ENCODE peak calls at places on chromosomes 5 and 9, in four cellular contexts. J is AG09309, I is prostate gland, A is iPS DF 6.9. P is an unnamed sample.

GRCh38 chr5:60586307-60586901 is 113.6 kb downstream of the DEPDC1B start:
- DNase-seq in J (peak; percentile 3), I (no peak), A (no peak), P (peak; percentile 36)

GRCh38 chr5:67815455-67816391 is 399.8 kb upstream of the PIK3R1 start:
- DNase-seq in J (no peak), I (peak; percentile 13), A (no peak), P (peak; percentile 14)

GRCh38 chr9:120212153-120212852 is 367.7 kb downstream of the CDK5RAP2 start:
- DNase-seq in J (no peak), I (no peak), A (no peak), P (no peak)

GRCh38 chr9:110659891-110660541 is 8.6 kb upstream of the MUSK start:
- DNase-seq in J (peak; percentile 55), I (no peak), A (no peak), P (no peak)

GRCh38 chr5:36740259-36740898 is 134.0 kb downstream of the SLC1A3 start:
- DNase-seq in J (no peak), I (no peak), A (no peak), P (no peak)

GRCh38 chr9:112970939-112971338 is 41.1 kb downstream of the ZNF883 start:
- DNase-seq in J (no peak), I (no peak), A (no peak), P (no peak)

GRCh38 chr9:128632486-128632885 is 24.2 kb downstream of the DYNC2I2 start:
- DNase-seq in J (no peak), I (no peak), A (no peak), P (no peak)

GRCh38 chr9:124774131-124774978 is 2.6 kb upstream of the OLFML2A start:
- DNase-seq in J (no peak), I (peak; percentile 74), A (no peak), P (no peak)

GRCh38 chr5:173498286-173498685 is 118.2 kb downstream of the BOD1 start:
- DNase-seq in J (peak; percentile 59), I (no peak), A (no peak), P (no peak)

GRCh38 chr5:40436535-40437237 is 243.0 kb upstream of the PTGER4 start:
- DNase-seq in J (no peak), I (no peak), A (no peak), P (no peak)

GRCh38 chr5:137341831-137342230 is 157.3 kb downstream of the SPOCK1 start:
- DNase-seq in J (no peak), I (no peak), A (no peak), P (no peak)

GRCh38 chr9:38707885-38708640 is 11.9 kb downstream of the FAM240B start:
- DNase-seq in J (no peak), I (no peak), A (peak; percentile 54), P (no peak)

GRCh38 chr5:28788954-28789353 is 1750.6 kb upstream of the CDH9 start:
- DNase-seq in J (no peak), I (no peak), A (no peak), P (peak; percentile 59)

GRCh38 chr9:112409758-112410157 is 29.9 kb downstream of the HSDL2 start:
- DNase-seq in J (no peak), I (no peak), A (no peak), P (no peak)

GRCh38 chr5:172105811-172106210 is 82.2 kb downstream of the STK10 start:
- DNase-seq in J (no peak), I (no peak), A (no peak), P (no peak)

GRCh38 chr5:172107606-172108005 is 80.4 kb downstream of the STK10 start:
- DNase-seq in J (peak; percentile 72), I (no peak), A (no peak), P (no peak)

GRCh38 chr5:172104801-172105701 is 83.0 kb downstream of the STK10 start:
- DNase-seq in J (no peak), I (no peak), A (no peak), P (no peak)

GRCh38 chr5:172104021-172104420 is 84.0 kb downstream of the STK10 start:
- DNase-seq in J (no peak), I (no peak), A (no peak), P (no peak)

GRCh38 chr5:172106511-172107356 is 81.3 kb downstream of the STK10 start:
- DNase-seq in J (no peak), I (peak; percentile 39), A (no peak), P (no peak)
- H3K4me3 ChIP-seq in J (no peak overlapping the region), I (peak overlapping the region; percentile 8), A (no peak overlapping the region), P (peak overlapping the region; percentile 21)

GRCh38 chr5:177447611-177448243 is 1.1 kb downstream of the PRR7 start:
- DNase-seq in J (no peak), I (no peak), A (no peak), P (no peak)
- H3K4me3 ChIP-seq in J (peak overlapping the region; percentile 63), I (no peak overlapping the region), A (peak overlapping the region; percentile 26), P (peak overlapping the region; percentile 55)

GRCh38 chr5:161630948-161631347 is 54.6 kb upstream of the GABRA6 start:
- DNase-seq in J (no peak), I (no peak), A (no peak), P (no peak)

DNA sequence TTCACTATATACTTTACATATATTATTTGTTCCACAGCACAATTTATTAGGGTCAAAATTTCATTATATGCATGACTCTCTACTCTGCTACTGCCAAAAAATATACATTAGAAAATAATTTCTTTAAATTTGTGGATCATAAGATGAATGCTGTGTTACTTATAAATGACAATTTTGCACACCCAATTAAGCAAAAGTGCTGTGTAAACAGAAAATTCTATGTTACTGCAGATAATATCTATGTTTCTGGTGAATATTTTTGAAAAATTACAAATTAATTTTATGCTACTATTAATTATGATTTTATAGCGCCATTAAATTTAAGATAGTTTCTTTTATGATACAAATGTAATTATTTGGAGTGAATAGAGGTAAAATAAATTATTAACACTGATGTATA is 59.8 kb upstream of the GABRA6 start:
- DNase-seq in J (no peak), I (no peak), A (no peak), P (no peak)
- H3K4me3 ChIP-seq in J (no peak overlapping the region), I (no peak overlapping the region), A (no peak overlapping the region), P (no peak overlapping the region)

GRCh38 chr5:178208540-178209227 is 4.4 kb downstream of the HNRNPAB start:
- DNase-seq in J (no peak), I (no peak), A (no peak), P (no peak)

GRCh38 chr5:178207183-178207916 is 3.0 kb downstream of the HNRNPAB start:
- DNase-seq in J (no peak), I (peak; percentile 81), A (no peak), P (peak; percentile 97)

GRCh38 chr5:178209334-178210072 is 5.2 kb downstream of the HNRNPAB start:
- DNase-seq in J (no peak), I (no peak), A (no peak), P (no peak)

GRCh38 chr5:178206166-178207101 is 2.1 kb downstream of the HNRNPAB start:
- DNase-seq in J (no peak), I (no peak), A (no peak), P (no peak)

GRCh38 chr5:178207917-178208280 is 3.6 kb downstream of the HNRNPAB start:
- DNase-seq in J (no peak), I (no peak), A (no peak), P (no peak)
- H3K4me3 ChIP-seq in J (no peak overlapping the region), I (no peak overlapping the region), A (no peak overlapping the region), P (no peak overlapping the region)

GRCh38 chr5:58188287-58188651 is 271.6 kb downstream of the PLK2 start:
- DNase-seq in J (peak; percentile 60), I (no peak), A (no peak), P (no peak)
- H3K4me3 ChIP-seq in J (no peak overlapping the region), I (no peak overlapping the region), A (no peak overlapping the region), P (no peak overlapping the region)

GRCh38 chr5:150368526-150368925 is 11.0 kb downstream of the TCOF1 start:
- DNase-seq in J (no peak), I (no peak), A (no peak), P (no peak)
- H3K4me3 ChIP-seq in J (no peak overlapping the region), I (no peak overlapping the region), A (no peak overlapping the region), P (no peak overlapping the region)

DNA sequence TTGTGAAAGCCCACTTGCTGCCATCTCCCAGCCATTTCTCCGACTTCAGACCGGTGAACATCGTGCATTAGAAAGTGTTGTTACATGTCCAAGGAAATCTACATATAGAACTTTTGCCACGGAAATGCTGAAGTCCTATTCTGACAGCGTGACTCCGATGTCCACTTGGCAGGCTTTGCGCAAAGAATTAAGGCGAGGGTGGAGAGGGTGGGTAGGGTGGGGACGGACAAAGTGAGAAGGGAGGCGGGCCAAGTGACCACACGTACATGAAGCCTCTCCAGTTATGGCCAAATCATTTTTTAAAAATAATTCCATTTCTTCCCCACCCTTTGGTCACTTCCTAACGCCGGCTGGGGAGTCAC is 460 bp upstream of the ACO1 start:
- DNase-seq in J (no peak), I (no peak), A (no peak), P (no peak)
- H3K4me3 ChIP-seq in J (peak overlapping the region; percentile 82), I (peak overlapping the region; percentile 55), A (peak overlapping the region; percentile 75), P (peak overlapping the region; percentile 73)

P was measured in LNCaP clone FGC.